ENCODE peak calls at places on chromosomes 12 and 14, in four cellular contexts. P is K562, V is HepG2, D is GM12878. R is an unnamed sample.

GRCh38 chr12:47730341-47730744 is 5.1 kb upstream of the ENDOU start:
- DNase-seq in P (no peak), D (no peak), V (no peak), R (no peak)

GRCh38 chr14:85276829-85277228 is 253.1 kb upstream of the FLRT2 start:
- DNase-seq in V (no peak), P (no peak), D (no peak), R (no peak)

GRCh38 chr12:47755655-47756562 is 2.8 kb downstream of the RAPGEF3 start:
- DNase-seq in P (no peak), D (peak), V (no peak), R (no peak)

GRCh38 chr14:77181603-77182437 is at the start of gene TMEM63C:
- DNase-seq in V (peak), D (peak), P (peak), R (peak)

GRCh38 chr12:21334771-21335325 is at the start of gene SLCO1A2:
- DNase-seq in V (no peak), P (no peak), D (no peak), R (no peak)

GRCh38 chr12:11709513-11709912 is 60.0 kb downstream of the ETV6 start:
- DNase-seq in P (no peak), D (no peak), V (no peak), R (no peak)

GRCh38 chr12:50572275-50572674 is 67.5 kb downstream of the DIP2B start:
- DNase-seq in V (peak), P (no peak), D (no peak), R (no peak)

GRCh38 chr12:92899388-92900001 is 29.6 kb downstream of the EEA1 start:
- DNase-seq in V (peak), P (no peak), D (no peak), R (no peak)

GRCh38 chr12:1073652-1074051 is 82.6 kb downstream of the ERC1 start:
- DNase-seq in P (no peak), D (no peak), V (no peak), R (no peak)

GRCh38 chr14:76926521-76927251 is 100.5 kb downstream of the LRRC74A start:
- DNase-seq in D (no peak), V (no peak), P (no peak), R (no peak)

GRCh38 chr12:45688188-45688587 is 41.3 kb upstream of the ARID2 start:
- DNase-seq in P (no peak), D (no peak), V (no peak), R (no peak)

GRCh38 chr14:84533181-84533580 is 996.8 kb upstream of the FLRT2 start:
- DNase-seq in D (no peak), P (no peak), V (no peak), R (no peak)

GRCh38 chr12:42364692-42365091 is 38.7 kb downstream of the PPHLN1 start:
- DNase-seq in P (peak), V (no peak), D (no peak), R (peak)

GRCh38 chr14:36505193-36505815 is 14.7 kb downstream of the NKX2-1 start:
- DNase-seq in D (no peak), V (no peak), P (no peak), R (peak)

GRCh38 chr12:83042441-83043215 is 355.9 kb downstream of the TMTC2 start:
- DNase-seq in V (no peak), P (no peak), D (no peak), R (no peak)

GRCh38 chr14:71414631-71415403 is 507.6 kb downstream of the PCNX1 start:
- DNase-seq in P (no peak), D (no peak), V (no peak), R (no peak)

GRCh38 chr14:74400328-74400727 is 25.7 kb downstream of the SYNDIG1L start:
- DNase-seq in V (no peak), P (no peak), D (no peak), R (peak)

GRCh38 chr12:75721231-75721641 is 209.8 kb upstream of the KRR1 start:
- DNase-seq in V (no peak), P (no peak), D (no peak), R (no peak)

GRCh38 chr12:106106892-106107291 is 31.9 kb downstream of the NUAK1 start:
- DNase-seq in V (no peak), D (no peak), P (no peak), R (no peak)

GRCh38 chr14:20278414-20278813 is 27.3 kb downstream of the TTC5 start:
- DNase-seq in D (no peak), V (no peak), P (peak), R (no peak)

GRCh38 chr14:65019944-65020566 is 33.4 kb downstream of the FNTB start:
- DNase-seq in P (peak), V (peak), D (no peak), R (no peak)

GRCh38 chr12:69689638-69690037 is 9.5 kb downstream of the BEST3 start:
- DNase-seq in V (no peak), P (no peak), D (no peak), R (no peak)

GRCh38 chr14:76696361-76696760 is 64.9 kb upstream of the VASH1 start:
- DNase-seq in D (no peak), P (no peak), V (no peak), R (no peak)

GRCh38 chr14:67413806-67414769 is 2.1 kb upstream of the PLEK2 start:
- DNase-seq in V (peak), D (no peak), P (peak), R (no peak)

GRCh38 chr12:113174461-113175384 is 10.6 kb downstream of the DDX54 start:
- DNase-seq in P (peak), V (peak), D (no peak), R (peak)

GRCh38 chr14:28542040-28542439 is 224.5 kb upstream of the FOXG1 start:
- DNase-seq in V (no peak), D (no peak), P (no peak), R (no peak)
- TF ChIP-seq NR2C2 in V (no peak), D (no peak), P (no peak), R (no peak)

GRCh38 chr12:104720346-104721064 is 237.6 kb downstream of the SLC41A2 start:
- DNase-seq in D (no peak), P (no peak), V (no peak), R (no peak)
- TF ChIP-seq ETV6 in D (no peak), P (no peak), V (no peak), R (no peak)

GRCh38 chr14:56378046-56378445 is 201.6 kb upstream of the TMEM260 start:
- DNase-seq in V (no peak), D (no peak), P (no peak), R (no peak)
- TF ChIP-seq NR2C2 in V (no peak), D (no peak), P (no peak), R (no peak)

DNA sequence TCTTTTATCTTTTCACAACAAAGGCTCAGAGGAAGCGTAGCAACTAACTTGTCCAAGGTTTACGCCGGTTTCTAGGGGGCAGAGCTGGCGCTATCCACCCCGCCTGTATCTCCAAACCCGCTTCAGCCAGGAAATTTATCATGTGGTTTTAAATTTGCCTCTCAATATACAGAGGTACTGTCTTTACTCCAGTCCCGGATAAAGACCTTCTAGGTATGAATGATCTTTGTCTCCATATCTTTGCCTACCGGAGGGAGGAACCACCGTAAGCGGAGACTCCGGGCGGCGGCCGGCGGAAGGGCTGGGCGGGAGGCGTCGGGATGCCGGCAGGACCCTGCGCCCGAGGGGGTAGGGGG is 693 bp upstream of the RIMKLB start:
- DNase-seq in P (peak), D (no peak), V (no peak), R (no peak)
- TF ChIP-seq ETV6 in P (no peak), D (no peak), V (no peak), R (peak)

GRCh38 chr14:50598765-50599164 is 38.8 kb downstream of the ATL1 start:
- DNase-seq in D (no peak), P (no peak), V (no peak), R (no peak)

GRCh38 chr14:50590464-50590863 is 30.5 kb downstream of the ATL1 start:
- DNase-seq in V (no peak), P (no peak), D (no peak), R (no peak)

GRCh38 chr14:50599700-50600444 is 39.9 kb downstream of the ATL1 start:
- DNase-seq in V (peak), P (peak), D (no peak), R (no peak)

GRCh38 chr14:50594577-50595316 is 34.8 kb downstream of the ATL1 start:
- DNase-seq in P (no peak), D (no peak), V (peak), R (no peak)
- TF ChIP-seq NR2C2 in P (no peak), D (no peak), V (no peak), R (no peak)

GRCh38 chr14:96384053-96384452 is 7.9 kb upstream of the AK7 start:
- DNase-seq in V (no peak), D (no peak), P (no peak), R (no peak)

GRCh38 chr14:96380735-96381134 is 11.2 kb upstream of the AK7 start:
- DNase-seq in V (no peak), D (peak), P (no peak), R (no peak)

GRCh38 chr14:96385385-96385784 is 6.5 kb upstream of the AK7 start:
- DNase-seq in P (no peak), V (no peak), D (no peak), R (no peak)

GRCh38 chr14:96384740-96385139 is 7.2 kb upstream of the AK7 start:
- DNase-seq in V (no peak), D (no peak), P (no peak), R (no peak)

GRCh38 chr14:96383445-96383844 is 8.5 kb upstream of the AK7 start:
- DNase-seq in V (no peak), D (no peak), P (no peak), R (no peak)
- TF ChIP-seq ETV6 in V (no peak), D (no peak), P (no peak), R (no peak)

GRCh38 chr12:121786441-121786825 is 7.1 kb downstream of the RHOF start:
- DNase-seq in V (peak), D (no peak), P (no peak), R (no peak)
- TF ChIP-seq NR2C2 in V (no peak), D (no peak), P (no peak), R (no peak)

GRCh38 chr12:53245289-53245688 is 13.3 kb upstream of the RARG start:
- DNase-seq in V (no peak), P (no peak), D (no peak), R (no peak)
- TF ChIP-seq ETV6 in V (no peak), P (no peak), D (no peak), R (no peak)

DNA sequence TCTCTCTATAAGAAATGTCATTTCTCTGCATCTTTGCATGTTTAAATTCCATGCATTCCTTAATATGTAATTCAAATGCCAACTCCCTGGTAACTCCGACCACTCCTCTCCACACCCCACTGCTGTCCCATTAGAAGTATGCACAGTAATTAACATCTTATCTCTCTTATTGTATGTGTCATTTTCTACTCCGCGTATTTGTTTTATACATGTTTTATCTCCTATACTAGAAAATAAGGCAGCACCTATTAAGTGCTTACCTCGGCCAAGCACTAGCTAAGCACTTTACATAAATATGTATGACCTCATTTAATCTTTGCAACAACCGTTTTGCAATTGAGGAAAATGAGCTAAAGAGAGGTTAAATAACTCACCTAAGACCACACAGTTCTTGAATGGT is 469.8 kb downstream of the BCAT1 start:
- DNase-seq in V (no peak), D (no peak), P (no peak), R (no peak)
- TF ChIP-seq NR2C2 in V (no peak), D (no peak), P (no peak), R (no peak)

GRCh38 chr12:33593753-33594152 is 154.1 kb upstream of the SYT10 start:
- DNase-seq in V (no peak), P (no peak), D (no peak), R (no peak)

GRCh38 chr12:33586576-33586975 is 147.0 kb upstream of the SYT10 start:
- DNase-seq in D (no peak), P (no peak), V (no peak), R (no peak)

GRCh38 chr12:33588725-33589405 is 149.2 kb upstream of the SYT10 start:
- DNase-seq in P (peak), V (no peak), D (no peak), R (no peak)

GRCh38 chr12:33589609-33590114 is 150.0 kb upstream of the SYT10 start:
- DNase-seq in V (no peak), D (no peak), P (no peak), R (no peak)

GRCh38 chr12:33588082-33588712 is 148.6 kb upstream of the SYT10 start:
- DNase-seq in D (no peak), P (peak), V (no peak), R (no peak)
- TF ChIP-seq ETV6 in D (no peak), P (no peak), V (no peak), R (no peak)